ENCODE peak calls at places on chromosome 21, in seven cellular contexts. One of them, this sample, is unnamed.

GRCh38 chr21:42411891-42412635 is 8.4 kb downstream of the UBASH3A start:
- DNase-seq in GM13976: no peak
- DNase-seq in stomach: no peak
- DNase-seq in fibroblast of lung: peak
- DNase-seq in AG04449: no peak
- DNase-seq in coronary artery: no peak
- DNase-seq in AG04450: no peak
- DNase-seq in this sample: no peak

GRCh38 chr21:25054689-25055088 is 552.6 kb downstream of the MRPL39 start:
- DNase-seq in GM13976: no peak
- DNase-seq in stomach: no peak
- DNase-seq in fibroblast of lung: no peak
- DNase-seq in AG04449: no peak
- DNase-seq in coronary artery: no peak
- DNase-seq in AG04450: no peak
- DNase-seq in this sample: no peak

GRCh38 chr21:37700641-37701202 is 215.5 kb downstream of the KCNJ6 start:
- DNase-seq in GM13976: peak
- DNase-seq in stomach: no peak
- DNase-seq in fibroblast of lung: peak
- DNase-seq in AG04449: peak
- DNase-seq in coronary artery: no peak
- DNase-seq in AG04450: peak
- DNase-seq in this sample: peak

GRCh38 chr21:36132691-36133090 is 2.2 kb upstream of the CBR3 start:
- DNase-seq in GM13976: no peak
- DNase-seq in stomach: no peak
- DNase-seq in fibroblast of lung: no peak
- DNase-seq in AG04449: no peak
- DNase-seq in coronary artery: no peak
- DNase-seq in AG04450: no peak
- DNase-seq in this sample: no peak

GRCh38 chr21:15421521-15421920 is 308.3 kb upstream of the USP25 start:
- DNase-seq in GM13976: no peak
- DNase-seq in stomach: no peak
- DNase-seq in fibroblast of lung: peak
- DNase-seq in AG04449: no peak
- DNase-seq in coronary artery: no peak
- DNase-seq in AG04450: no peak
- DNase-seq in this sample: no peak

GRCh38 chr21:24272527-24272938 is 1334.7 kb downstream of the MRPL39 start:
- DNase-seq in GM13976: no peak
- DNase-seq in stomach: no peak
- DNase-seq in fibroblast of lung: no peak
- DNase-seq in AG04449: no peak
- DNase-seq in coronary artery: no peak
- DNase-seq in AG04450: no peak
- DNase-seq in this sample: no peak

GRCh38 chr21:18041012-18041411 is 203.6 kb upstream of the CHODL start:
- DNase-seq in GM13976: no peak
- DNase-seq in stomach: no peak
- DNase-seq in fibroblast of lung: no peak
- DNase-seq in AG04449: no peak
- DNase-seq in coronary artery: no peak
- DNase-seq in AG04450: no peak
- DNase-seq in this sample: no peak

GRCh38 chr21:41446571-41446970 is 20.5 kb downstream of the MX1 start:
- DNase-seq in GM13976: no peak
- DNase-seq in stomach: no peak
- DNase-seq in fibroblast of lung: no peak
- DNase-seq in AG04449: no peak
- DNase-seq in coronary artery: no peak
- DNase-seq in AG04450: no peak
- DNase-seq in this sample: no peak

GRCh38 chr21:37793660-37794059 is 122.6 kb downstream of the KCNJ6 start:
- DNase-seq in GM13976: no peak
- DNase-seq in stomach: no peak
- DNase-seq in fibroblast of lung: peak
- DNase-seq in AG04449: no peak
- DNase-seq in coronary artery: no peak
- DNase-seq in AG04450: no peak
- DNase-seq in this sample: no peak

GRCh38 chr21:45634511-45635183 is 8.9 kb upstream of the PCBP3 start:
- DNase-seq in GM13976: peak
- DNase-seq in stomach: no peak
- DNase-seq in fibroblast of lung: peak
- DNase-seq in AG04449: peak
- DNase-seq in coronary artery: no peak
- DNase-seq in AG04450: no peak
- DNase-seq in this sample: peak

DNA sequence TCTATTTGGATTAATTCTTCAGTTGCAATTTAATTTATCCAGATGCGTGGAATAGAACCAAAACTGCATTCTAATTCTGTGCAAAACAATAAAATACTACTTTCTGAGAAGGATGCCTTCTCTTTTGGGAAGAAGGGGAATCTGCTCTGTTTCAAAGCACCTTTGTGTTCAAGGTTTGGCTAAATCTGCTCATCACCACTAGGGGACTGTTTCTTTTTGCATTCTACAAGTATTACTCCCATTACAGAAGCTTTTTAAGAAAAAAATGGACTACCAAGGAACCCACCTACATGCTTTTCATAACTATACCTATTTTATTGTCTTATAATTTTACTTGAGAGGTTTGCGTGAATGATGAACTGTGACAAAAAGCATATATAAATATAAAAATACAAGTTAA is 18.2 kb downstream of the MRPS6 start:
- DNase-seq in GM13976: no peak
- DNase-seq in stomach: no peak
- DNase-seq in fibroblast of lung: no peak
- DNase-seq in AG04449: no peak
- DNase-seq in coronary artery: no peak
- DNase-seq in AG04450: no peak
- DNase-seq in this sample: no peak
- TF ChIP-seq CTCF in GM13976: no peak
- TF ChIP-seq CTCF in stomach: no peak
- TF ChIP-seq CTCF in fibroblast of lung: peak
- TF ChIP-seq CTCF in AG04449: peak
- TF ChIP-seq CTCF in coronary artery: no peak
- TF ChIP-seq CTCF in AG04450: peak
- TF ChIP-seq CTCF in this sample: peak

DNA sequence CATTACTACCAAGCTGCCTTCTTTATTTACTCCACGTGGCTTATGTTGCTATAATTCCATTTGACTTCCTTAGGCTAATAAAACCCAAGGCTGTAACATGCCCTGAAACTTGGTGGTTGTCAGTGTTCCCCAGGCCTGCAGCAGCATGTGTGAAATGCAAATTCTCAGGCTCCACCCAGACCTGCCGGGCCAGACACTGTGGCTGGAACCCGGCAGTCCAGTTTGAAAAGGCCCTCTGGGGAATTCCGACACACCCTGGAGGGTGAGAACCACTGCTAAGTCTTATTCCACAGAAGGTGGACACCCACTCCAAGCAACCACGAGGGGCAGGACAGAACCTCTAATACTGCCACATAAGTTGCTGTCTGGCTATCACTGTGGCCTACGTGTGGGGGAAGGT is 41.4 kb downstream of the URB1 start:
- DNase-seq in GM13976: peak
- DNase-seq in stomach: no peak
- DNase-seq in fibroblast of lung: no peak
- DNase-seq in AG04449: no peak
- DNase-seq in coronary artery: no peak
- DNase-seq in AG04450: no peak
- DNase-seq in this sample: peak
- TF ChIP-seq CTCF in GM13976: no peak
- TF ChIP-seq CTCF in stomach: no peak
- TF ChIP-seq CTCF in fibroblast of lung: no peak
- TF ChIP-seq CTCF in AG04449: no peak
- TF ChIP-seq CTCF in coronary artery: no peak
- TF ChIP-seq CTCF in AG04450: no peak
- TF ChIP-seq CTCF in this sample: no peak

GRCh38 chr21:33841561-33841960 is 74.0 kb downstream of the ATP5PO start:
- DNase-seq in GM13976: no peak
- DNase-seq in stomach: no peak
- DNase-seq in fibroblast of lung: no peak
- DNase-seq in AG04449: no peak
- DNase-seq in coronary artery: no peak
- DNase-seq in AG04450: no peak
- DNase-seq in this sample: no peak
- TF ChIP-seq CTCF in GM13976: no peak
- TF ChIP-seq CTCF in stomach: no peak
- TF ChIP-seq CTCF in fibroblast of lung: no peak
- TF ChIP-seq CTCF in AG04449: no peak
- TF ChIP-seq CTCF in coronary artery: no peak
- TF ChIP-seq CTCF in AG04450: no peak
- TF ChIP-seq CTCF in this sample: no peak

GRCh38 chr21:39984613-39985012 is 117.4 kb downstream of the PCP4 start:
- DNase-seq in GM13976: no peak
- DNase-seq in stomach: no peak
- DNase-seq in fibroblast of lung: no peak
- DNase-seq in AG04449: no peak
- DNase-seq in coronary artery: no peak
- DNase-seq in AG04450: no peak
- DNase-seq in this sample: no peak
- TF ChIP-seq CTCF in GM13976: no peak
- TF ChIP-seq CTCF in stomach: no peak
- TF ChIP-seq CTCF in fibroblast of lung: no peak
- TF ChIP-seq CTCF in AG04449: no peak
- TF ChIP-seq CTCF in coronary artery: no peak
- TF ChIP-seq CTCF in AG04450: no peak
- TF ChIP-seq CTCF in this sample: no peak

GRCh38 chr21:34510148-34511142 is 1.6 kb downstream of the KCNE1 start:
- DNase-seq in GM13976: peak
- DNase-seq in stomach: peak
- DNase-seq in fibroblast of lung: peak
- DNase-seq in AG04449: no peak
- DNase-seq in coronary artery: peak
- DNase-seq in AG04450: no peak
- DNase-seq in this sample: peak

GRCh38 chr21:34511787-34512451 is at the start of gene KCNE1:
- DNase-seq in GM13976: no peak
- DNase-seq in stomach: no peak
- DNase-seq in fibroblast of lung: no peak
- DNase-seq in AG04449: no peak
- DNase-seq in coronary artery: no peak
- DNase-seq in AG04450: no peak
- DNase-seq in this sample: no peak

GRCh38 chr21:34511154-34511553 is 856 bp downstream of the KCNE1 start:
- DNase-seq in GM13976: no peak
- DNase-seq in stomach: no peak
- DNase-seq in fibroblast of lung: no peak
- DNase-seq in AG04449: no peak
- DNase-seq in coronary artery: no peak
- DNase-seq in AG04450: no peak
- DNase-seq in this sample: no peak

GRCh38 chr21:34513109-34513675 is 1.2 kb upstream of the KCNE1 start:
- DNase-seq in GM13976: no peak
- DNase-seq in stomach: no peak
- DNase-seq in fibroblast of lung: no peak
- DNase-seq in AG04449: no peak
- DNase-seq in coronary artery: no peak
- DNase-seq in AG04450: no peak
- DNase-seq in this sample: no peak

DNA sequence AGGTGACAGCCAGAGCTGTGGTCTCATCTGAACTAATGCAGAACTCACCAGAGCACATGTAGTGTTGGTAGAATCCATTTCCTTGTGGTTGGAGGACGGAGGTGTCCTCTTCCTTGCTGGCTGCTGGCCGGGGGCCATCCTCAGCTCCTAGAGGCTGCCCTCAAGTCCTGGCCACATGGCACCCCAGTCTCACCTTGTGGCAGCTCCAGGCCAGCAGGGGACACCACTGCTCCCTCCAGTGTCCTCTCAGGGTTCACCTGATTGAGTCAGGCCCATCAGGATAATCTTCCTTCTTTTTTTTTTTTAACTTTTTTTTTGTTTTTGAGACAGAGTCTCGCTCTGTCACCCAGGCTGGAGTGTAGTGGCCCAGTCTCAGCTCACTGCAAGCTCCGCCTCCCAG is 2.9 kb downstream of the KCNE1 start:
- DNase-seq in GM13976: no peak
- DNase-seq in stomach: no peak
- DNase-seq in fibroblast of lung: no peak
- DNase-seq in AG04449: no peak
- DNase-seq in coronary artery: no peak
- DNase-seq in AG04450: no peak
- DNase-seq in this sample: no peak
- TF ChIP-seq CTCF in GM13976: peak
- TF ChIP-seq CTCF in stomach: peak
- TF ChIP-seq CTCF in fibroblast of lung: peak
- TF ChIP-seq CTCF in AG04449: no peak
- TF ChIP-seq CTCF in coronary artery: no peak
- TF ChIP-seq CTCF in AG04450: peak
- TF ChIP-seq CTCF in this sample: peak

GRCh38 chr21:44337941-44338895 is 972 bp downstream of the CFAP410 start:
- DNase-seq in GM13976: peak
- DNase-seq in stomach: peak
- DNase-seq in fibroblast of lung: peak
- DNase-seq in AG04449: peak
- DNase-seq in coronary artery: peak
- DNase-seq in AG04450: no peak
- DNase-seq in this sample: peak
- TF ChIP-seq CTCF in GM13976: no peak
- TF ChIP-seq CTCF in stomach: peak
- TF ChIP-seq CTCF in fibroblast of lung: peak
- TF ChIP-seq CTCF in AG04449: peak
- TF ChIP-seq CTCF in coronary artery: no peak
- TF ChIP-seq CTCF in AG04450: peak
- TF ChIP-seq CTCF in this sample: peak

GRCh38 chr21:33769057-33769456 is 126.8 kb downstream of the ITSN1 start:
- DNase-seq in GM13976: no peak
- DNase-seq in stomach: no peak
- DNase-seq in fibroblast of lung: peak
- DNase-seq in AG04449: no peak
- DNase-seq in coronary artery: no peak
- DNase-seq in AG04450: no peak
- DNase-seq in this sample: no peak
- TF ChIP-seq CTCF in GM13976: no peak
- TF ChIP-seq CTCF in stomach: no peak
- TF ChIP-seq CTCF in fibroblast of lung: no peak
- TF ChIP-seq CTCF in AG04449: no peak
- TF ChIP-seq CTCF in coronary artery: no peak
- TF ChIP-seq CTCF in AG04450: no peak
- TF ChIP-seq CTCF in this sample: no peak